ENCODE peak calls at places on chromosomes 2 and 18, in eight cellular contexts. S is colonic mucosa, V is RWPE1, B is activated B cell treated with CpG ODN at 0.5 μM for 24 hours, D is GM06990, H is GM23338, O is thoracic aorta, T is GM20000. M is an unnamed sample.

GRCh38 chr2:170929686-170930050 is 615 bp downstream of the GORASP2 start:
- DNase-seq in S (peak), V (peak), B (no peak), D (peak), H (peak), O (no peak), T (peak), M (peak)

GRCh38 chr2:44949329-44950151 is 8.0 kb downstream of the SIX3 start:
- DNase-seq in S (no peak), V (no peak), B (no peak), D (no peak), H (peak), O (no peak), T (no peak), M (peak)

GRCh38 chr2:33104052-33104623 is 157.4 kb downstream of the LTBP1 start:
- DNase-seq in S (no peak), V (no peak), B (no peak), D (no peak), H (no peak), O (no peak), T (no peak), M (no peak)

GRCh38 chr2:68284896-68285295 is 32.6 kb upstream of the PPP3R1 start:
- DNase-seq in S (peak), V (peak), B (no peak), D (no peak), H (no peak), O (no peak), T (no peak), M (no peak)

GRCh38 chr2:211867845-211868361 is 670.7 kb downstream of the ERBB4 start:
- DNase-seq in S (no peak), V (peak), B (no peak), D (peak), H (no peak), O (no peak), T (peak), M (no peak)

GRCh38 chr2:227398684-227399398 is 11.1 kb upstream of the SCYGR1 start:
- DNase-seq in S (no peak), V (no peak), B (no peak), D (no peak), H (no peak), O (no peak), T (no peak), M (no peak)

GRCh38 chr2:104863585-104864279 is 9.8 kb downstream of the POU3F3 start:
- DNase-seq in S (no peak), V (no peak), B (no peak), D (no peak), H (peak), O (no peak), T (peak), M (peak)

GRCh38 chr2:206863196-206863595 is 76.1 kb upstream of the CPO start:
- DNase-seq in S (no peak), V (no peak), B (no peak), D (no peak), H (no peak), O (no peak), T (no peak), M (no peak)

GRCh38 chr2:200578778-200579177 is 7.0 kb upstream of the AOX1 start:
- DNase-seq in S (no peak), V (no peak), B (no peak), D (no peak), H (peak), O (no peak), T (no peak), M (peak)

GRCh38 chr18:7895346-7895745 is 328.2 kb downstream of the PTPRM start:
- DNase-seq in S (no peak), V (no peak), B (no peak), D (no peak), H (no peak), O (no peak), T (no peak), M (no peak)

GRCh38 chr2:100611079-100612029 is 48.6 kb downstream of the PDCL3 start:
- DNase-seq in S (no peak), V (no peak), B (no peak), D (no peak), H (no peak), O (no peak), T (no peak), M (no peak)

GRCh38 chr2:23803275-23803964 is 123.5 kb downstream of the ATAD2B start:
- DNase-seq in S (no peak), V (peak), B (no peak), D (no peak), H (no peak), O (no peak), T (no peak), M (no peak)

GRCh38 chr18:3234457-3234856 is 13.1 kb upstream of the MYL12A start:
- DNase-seq in S (no peak), V (no peak), B (no peak), D (no peak), H (no peak), O (no peak), T (no peak), M (no peak)

GRCh38 chr2:200592414-200593075 is 6.7 kb downstream of the AOX1 start:
- DNase-seq in S (no peak), V (no peak), B (no peak), D (no peak), H (peak), O (no peak), T (no peak), M (no peak)

GRCh38 chr2:72931280-72931910 is 14.1 kb downstream of the EMX1 start:
- DNase-seq in S (no peak), V (peak), B (peak), D (no peak), H (no peak), O (no peak), T (no peak), M (no peak)

GRCh38 chr18:55420977-55421611 is 166.9 kb downstream of the TCF4 start:
- DNase-seq in S (no peak), V (no peak), B (no peak), D (no peak), H (no peak), O (no peak), T (no peak), M (no peak)

GRCh38 chr2:75134802-75135201 is 64.5 kb downstream of the TACR1 start:
- DNase-seq in S (no peak), V (no peak), B (no peak), D (no peak), H (no peak), O (no peak), T (no peak), M (no peak)

GRCh38 chr2:128457716-128458115 is 139.0 kb upstream of the HS6ST1 start:
- DNase-seq in S (no peak), V (no peak), B (no peak), D (no peak), H (no peak), O (no peak), T (no peak), M (peak)

GRCh38 chr2:208017721-208018120 is 7.6 kb downstream of the PLEKHM3 start:
- DNase-seq in S (no peak), V (no peak), B (no peak), D (no peak), H (no peak), O (no peak), T (no peak), M (no peak)

GRCh38 chr2:158729873-158730620 is 65.1 kb upstream of the DAPL1 start:
- DNase-seq in S (no peak), V (no peak), B (no peak), D (no peak), H (no peak), O (no peak), T (no peak), M (no peak)

GRCh38 chr2:240232264-240232915 is 91.9 kb upstream of the OTOS start:
- DNase-seq in S (peak), V (no peak), B (no peak), D (no peak), H (no peak), O (no peak), T (no peak), M (no peak)

GRCh38 chr2:96799623-96799935 is 16.5 kb upstream of the CNNM3 start:
- DNase-seq in S (no peak), V (no peak), B (no peak), D (no peak), H (no peak), O (no peak), T (no peak), M (no peak)

GRCh38 chr18:65298422-65298821 is 452.4 kb upstream of the CDH7 start:
- DNase-seq in S (no peak), V (no peak), B (no peak), D (no peak), H (no peak), O (no peak), T (no peak), M (no peak)
- TF ChIP-seq CTCF in S (no peak), V (no peak), B (no peak), D (no peak), H (no peak), O (no peak), T (no peak), M (no peak)

DNA sequence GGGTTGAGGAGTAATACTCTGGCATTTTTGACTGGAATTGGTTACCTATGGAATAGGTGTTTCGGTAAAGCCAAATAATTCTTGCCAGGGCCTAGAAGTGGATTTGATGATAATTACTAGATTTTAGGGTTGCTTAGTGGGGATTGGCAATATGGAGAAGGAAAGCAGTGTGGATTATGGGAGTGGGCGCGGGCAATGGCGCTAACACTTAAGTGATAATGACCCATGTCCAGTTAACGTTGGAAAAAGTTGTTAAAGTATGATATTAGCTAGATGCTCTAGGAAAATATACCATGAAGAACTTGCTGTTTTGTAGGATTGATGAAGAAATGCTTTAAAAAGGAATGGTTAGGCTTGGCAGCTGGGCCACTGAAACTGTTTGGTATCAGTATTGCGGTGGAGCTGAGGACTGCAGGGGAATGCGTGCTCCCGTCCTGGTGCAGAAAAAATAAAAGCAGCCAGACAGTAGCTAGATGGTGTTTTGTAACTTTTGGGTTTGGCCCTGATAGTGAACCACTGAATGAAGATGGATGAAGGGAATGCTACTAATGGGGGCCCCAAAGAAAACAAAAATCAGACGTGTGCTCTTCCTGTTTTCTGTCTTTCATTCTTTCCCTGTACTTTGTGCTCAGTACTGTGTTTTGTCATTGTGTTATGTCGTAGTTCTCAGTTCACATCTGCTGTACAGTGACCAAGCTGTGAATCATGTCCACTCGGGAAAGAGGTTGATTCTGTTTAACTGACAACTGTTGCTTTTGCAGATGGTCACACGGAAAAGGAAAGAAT is 937 bp downstream of the INSIG2 start:
- DNase-seq in S (peak), V (peak), B (no peak), D (no peak), H (peak), O (no peak), T (peak), M (peak)
- TF ChIP-seq CTCF in S (peak), V (peak), B (no peak), D (no peak), H (peak), O (peak), T (no peak), M (peak)

GRCh38 chr2:129661942-129662341 is 317.5 kb upstream of the RAB6C start:
- DNase-seq in S (no peak), V (no peak), B (no peak), D (no peak), H (no peak), O (no peak), T (no peak), M (no peak)
- TF ChIP-seq CTCF in S (no peak), V (no peak), B (no peak), D (peak), H (no peak), O (no peak), T (no peak), M (peak)

DNA sequence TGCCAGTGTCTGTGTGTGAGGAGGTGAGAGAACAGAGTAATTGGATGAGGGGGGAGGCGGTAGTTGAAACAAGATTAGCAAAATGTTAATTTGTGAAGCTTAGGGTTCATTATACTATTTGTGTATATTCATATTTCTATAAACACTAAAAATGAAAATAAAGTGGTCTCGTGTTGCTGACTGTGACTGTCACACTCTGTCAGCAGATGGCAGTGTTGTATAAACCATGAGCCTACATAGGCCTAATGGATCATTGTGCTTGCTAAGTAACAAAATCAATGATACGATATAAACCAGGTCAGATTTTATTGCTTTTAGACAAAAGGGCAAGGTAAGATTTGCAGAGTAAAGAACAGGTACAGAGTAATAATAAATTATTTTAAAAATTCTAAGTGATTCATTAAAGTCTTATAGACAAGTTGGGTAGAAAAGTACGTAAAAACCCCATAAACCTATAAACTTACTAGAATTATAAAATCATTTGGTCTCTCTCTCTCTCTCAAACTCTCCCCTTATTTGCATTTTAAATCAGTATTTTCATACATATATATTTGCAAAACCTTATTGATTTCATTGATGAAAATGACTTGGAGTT is 182.7 kb downstream of the RPIA start:
- DNase-seq in S (peak), V (peak), B (no peak), D (no peak), H (peak), O (no peak), T (no peak), M (peak)
- TF ChIP-seq CTCF in S (peak), V (peak), B (no peak), D (no peak), H (peak), O (peak), T (no peak), M (peak)

DNA sequence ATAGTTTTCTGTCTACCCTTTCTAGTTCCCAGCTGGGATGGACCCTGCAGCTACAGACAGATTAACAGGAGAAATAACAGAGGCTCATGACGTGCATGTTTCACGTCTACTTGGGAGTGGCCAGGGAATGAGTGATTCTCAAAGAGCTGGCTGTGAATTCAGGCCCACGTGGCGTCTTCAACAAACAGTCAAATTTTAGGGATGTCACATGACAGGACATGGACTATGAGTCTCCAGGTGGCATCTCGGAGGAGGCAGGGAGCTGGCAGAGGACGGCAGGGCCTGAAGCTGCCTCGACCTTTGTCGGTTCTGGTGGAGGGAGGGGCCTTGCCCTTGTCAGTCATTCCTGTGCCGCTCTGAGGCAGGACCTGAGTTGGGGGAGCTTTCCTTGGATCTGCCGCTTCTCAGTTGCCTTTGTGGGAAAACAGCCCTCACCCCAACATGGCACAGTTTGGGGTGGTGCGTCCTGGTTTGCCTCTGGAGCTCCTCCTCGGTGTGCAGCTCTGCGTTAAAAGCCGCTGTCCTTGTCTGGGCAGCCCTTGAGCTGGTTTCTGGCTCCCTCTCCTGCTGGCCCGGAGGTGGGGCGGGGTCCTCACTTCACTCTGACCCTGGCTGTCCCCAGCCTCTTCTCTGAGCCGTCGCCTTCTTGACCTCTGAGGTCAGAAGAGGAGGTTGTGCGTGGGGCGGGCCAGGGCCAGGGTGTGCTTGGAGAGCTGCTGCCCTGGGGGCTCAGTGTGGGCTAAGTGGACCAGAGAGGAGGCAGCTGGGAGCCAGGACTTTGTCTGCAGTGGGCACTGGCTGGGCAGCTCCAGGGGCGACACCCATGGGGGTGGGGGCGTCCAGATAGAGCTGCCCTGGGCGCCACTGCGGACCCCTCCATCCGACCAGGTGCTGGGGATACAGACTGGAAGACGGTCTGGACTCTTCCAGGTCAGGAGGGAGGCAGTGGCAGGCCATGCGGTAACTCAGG is 12.1 kb upstream of the GAL3ST2 start:
- DNase-seq in S (no peak), V (no peak), B (no peak), D (no peak), H (no peak), O (no peak), T (no peak), M (peak)
- TF ChIP-seq CTCF in S (no peak), V (no peak), B (no peak), D (no peak), H (no peak), O (no peak), T (no peak), M (no peak)

GRCh38 chr2:203399031-203399430 is 70.8 kb downstream of the ABI2 start:
- DNase-seq in S (no peak), V (no peak), B (no peak), D (no peak), H (no peak), O (no peak), T (no peak), M (no peak)

GRCh38 chr2:203396667-203397066 is 68.5 kb downstream of the ABI2 start:
- DNase-seq in S (no peak), V (no peak), B (no peak), D (no peak), H (peak), O (no peak), T (no peak), M (peak)

GRCh38 chr2:203395858-203396257 is 67.7 kb downstream of the ABI2 start:
- DNase-seq in S (no peak), V (no peak), B (no peak), D (no peak), H (no peak), O (no peak), T (no peak), M (no peak)

DNA sequence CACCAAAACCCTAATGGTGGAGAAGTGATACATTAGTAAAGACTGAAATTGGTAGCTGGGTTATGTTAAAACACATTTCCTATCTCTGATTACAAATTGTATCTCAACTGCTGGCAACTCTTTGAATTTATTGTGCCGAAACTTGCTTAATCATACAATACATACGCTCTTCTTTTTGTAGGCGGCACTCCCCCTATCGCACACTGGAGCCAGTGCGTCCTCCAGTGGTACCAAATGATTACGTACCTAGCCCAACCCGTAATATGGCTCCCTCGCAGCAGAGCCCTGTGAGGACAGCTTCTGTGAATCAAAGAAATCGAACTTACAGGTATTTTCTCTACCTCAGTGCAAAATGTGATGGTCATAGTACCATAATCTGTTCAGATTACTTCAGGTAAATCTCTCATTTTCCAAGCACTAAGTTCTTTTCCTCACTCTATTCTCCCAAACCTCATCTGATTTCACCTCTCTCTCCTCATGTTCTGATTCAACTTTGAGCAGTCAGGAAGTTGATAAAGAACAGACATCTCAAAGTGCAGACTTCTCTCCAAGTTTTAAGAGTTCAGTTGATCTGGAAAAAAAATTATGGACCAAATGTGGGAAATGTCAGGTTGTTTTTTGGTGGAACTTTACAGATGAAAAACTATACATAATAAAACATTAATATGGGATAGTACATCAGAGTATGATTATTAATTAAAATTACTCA is 66.5 kb downstream of the ABI2 start:
- DNase-seq in S (no peak), V (no peak), B (no peak), D (no peak), H (peak), O (no peak), T (no peak), M (peak)
- TF ChIP-seq CTCF in S (no peak), V (no peak), B (no peak), D (peak), H (peak), O (no peak), T (no peak), M (peak)

M was measured in endodermal cell.